ENCODE peak calls at places on chromosome 3, in four cellular contexts. Z is A549, E is mesendoderm, R is IMR-90. L is an unnamed sample.

GRCh38 chr3:14532691-14533456 is 7.3 kb downstream of the GRIP2 start:
- DNase-seq in Z (no peak), E (peak; percentile 90), R (no peak), L (peak; percentile 98)

GRCh38 chr3:171011109-171011508 is 15.4 kb downstream of the SLC2A2 start:
- DNase-seq in Z (no peak), E (peak; percentile 84), R (no peak), L (no peak)

GRCh38 chr3:50299929-50300680 is 900 bp upstream of the HYAL3 start:
- DNase-seq in Z (no peak), E (no peak), R (peak; percentile 57), L (no peak)

GRCh38 chr3:32758375-32758753 is 59.4 kb upstream of the TRIM71 start:
- DNase-seq in Z (no peak), E (no peak), R (peak; percentile 84), L (no peak)

GRCh38 chr3:31004025-31004678 is 109.7 kb upstream of the GADL1 start:
- DNase-seq in Z (no peak), E (no peak), R (peak; percentile 88), L (no peak)

GRCh38 chr3:127423856-127424765 is 136.3 kb upstream of the PRR20G start:
- DNase-seq in Z (no peak), E (no peak), R (no peak), L (no peak)

GRCh38 chr3:112739252-112739945 is 98.5 kb upstream of the CCDC80 start:
- DNase-seq in Z (no peak), E (no peak), R (peak; percentile 50), L (no peak)

GRCh38 chr3:171186383-171186782 is 159.9 kb upstream of the SLC2A2 start:
- DNase-seq in Z (no peak), E (peak; percentile 68), R (no peak), L (no peak)

GRCh38 chr3:126515066-126515706 is 2.4 kb downstream of the UROC1 start:
- DNase-seq in Z (no peak), E (no peak), R (no peak), L (no peak)

GRCh38 chr3:127157181-127157828 is 35.6 kb upstream of the PRR23E start:
- DNase-seq in Z (no peak), E (no peak), R (no peak), L (no peak)

GRCh38 chr3:50352762-50353161 is 2.1 kb downstream of the CYB561D2 start:
- DNase-seq in Z (peak; percentile 47), E (no peak), R (peak; percentile 29), L (no peak)

GRCh38 chr3:143122608-143123352 is 3.2 kb downstream of the CHST2 start:
- DNase-seq in Z (no peak), E (no peak), R (no peak), L (no peak)

GRCh38 chr3:180340395-180340794 is 261.6 kb upstream of the TTC14 start:
- DNase-seq in Z (no peak), E (no peak), R (no peak), L (no peak)

GRCh38 chr3:147267431-147267830 is 138.9 kb downstream of the ZIC4 start:
- DNase-seq in Z (no peak), E (no peak), R (peak; percentile 48), L (no peak)

GRCh38 chr3:23276913-23277658 is 74.0 kb downstream of the UBE2E2 start:
- DNase-seq in Z (no peak), E (no peak), R (no peak), L (no peak)

GRCh38 chr3:138180375-138181029 is 5.8 kb upstream of the DBR1 start:
- DNase-seq in Z (no peak), E (peak; percentile 19), R (peak; percentile 47), L (peak; percentile 53)

GRCh38 chr3:197896421-197896820 is 53.6 kb upstream of the RPL35A start:
- DNase-seq in Z (no peak), E (no peak), R (no peak), L (no peak)

GRCh38 chr3:157916672-157917071 is 189.5 kb downstream of the SHOX2 start:
- DNase-seq in Z (no peak), E (no peak), R (no peak), L (no peak)

GRCh38 chr3:115513411-115513800 is 109.9 kb upstream of the GAP43 start:
- DNase-seq in Z (no peak), E (peak; percentile 26), R (no peak), L (peak; percentile 10)

GRCh38 chr3:111639316-111639715 is 44.2 kb upstream of the ZBED2 start:
- DNase-seq in Z (no peak), E (no peak), R (no peak), L (peak; percentile 6)

GRCh38 chr3:168459229-168459784 is 363.6 kb upstream of the GOLIM4 start:
- DNase-seq in Z (no peak), E (no peak), R (peak; percentile 46), L (no peak)

GRCh38 chr3:196287066-196287404 is 491 bp downstream of the PCYT1A start:
- DNase-seq in Z (peak; percentile 7), E (no peak), R (no peak), L (peak; percentile 45)

GRCh38 chr3:156483961-156484787 is 70.7 kb downstream of the SSR3 start:
- DNase-seq in Z (no peak), E (no peak), R (peak; percentile 66), L (no peak)

GRCh38 chr3:52019352-52020080 is 23.8 kb upstream of the RPL29 start:
- DNase-seq in Z (no peak), E (no peak), R (no peak), L (no peak)

GRCh38 chr3:52218454-52218853 is 7.0 kb downstream of the TLR9 start:
- DNase-seq in Z (no peak), E (no peak), R (no peak), L (no peak)

GRCh38 chr3:160061525-160061924 is 72.9 kb downstream of the IL12A start:
- DNase-seq in Z (no peak), E (no peak), R (no peak), L (no peak)

GRCh38 chr3:183576487-183577107 is 21.1 kb upstream of the KLHL6 start:
- DNase-seq in Z (no peak), E (no peak), R (no peak), L (no peak)

GRCh38 chr3:42376397-42376798 is 34.0 kb downstream of the LYZL4 start:
- DNase-seq in Z (no peak), E (no peak), R (peak; percentile 72), L (no peak)

GRCh38 chr3:44969170-44969569 is 6.8 kb downstream of the ZDHHC3 start:
- DNase-seq in Z (no peak), E (no peak), R (no peak), L (no peak)

GRCh38 chr3:11290743-11291680 is 18.8 kb downstream of the ATG7 start:
- DNase-seq in Z (no peak), E (no peak), R (peak; percentile 84), L (no peak)

GRCh38 chr3:126078866-126079265 is 5.1 kb downstream of the SLC41A3 start:
- DNase-seq in Z (no peak), E (no peak), R (no peak), L (no peak)

GRCh38 chr3:40464339-40465110 is 7.4 kb downstream of the RPL14 start:
- DNase-seq in Z (no peak), E (no peak), R (no peak), L (no peak)

GRCh38 chr3:9623148-9623547 is 26.2 kb upstream of the MTMR14 start:
- DNase-seq in Z (no peak), E (no peak), R (peak; percentile 4), L (no peak)

GRCh38 chr3:9617736-9618135 is 31.6 kb upstream of the MTMR14 start:
- DNase-seq in Z (no peak), E (no peak), R (no peak), L (no peak)

GRCh38 chr3:9615003-9615628 is 34.2 kb upstream of the MTMR14 start:
- DNase-seq in Z (no peak), E (no peak), R (no peak), L (no peak)

GRCh38 chr3:9622438-9622837 is 26.9 kb upstream of the MTMR14 start:
- DNase-seq in Z (no peak), E (no peak), R (no peak), L (no peak)

DNA sequence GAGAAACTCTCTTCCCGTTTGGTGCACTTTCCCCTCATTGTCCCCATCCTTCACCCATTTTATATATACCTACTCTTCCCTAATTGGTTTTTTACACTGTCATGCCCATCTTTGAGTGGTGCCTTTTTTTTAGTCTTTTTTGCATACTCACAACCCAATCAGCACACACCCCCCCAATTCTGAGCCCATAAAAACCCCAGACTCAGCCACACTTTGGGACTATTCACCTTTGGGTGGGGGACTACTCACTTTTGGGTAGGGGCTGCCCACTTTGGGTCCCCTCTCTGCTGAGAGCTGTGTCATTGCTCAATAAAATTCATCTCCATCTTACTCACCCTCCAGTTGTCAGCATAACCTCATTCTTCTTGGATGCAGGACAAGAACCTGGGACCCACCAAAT is 30.1 kb upstream of the MTMR14 start:
- DNase-seq in Z (no peak), E (no peak), R (no peak), L (no peak)
- H3K4me2 ChIP-seq in Z (no peak overlapping the region), E (no peak overlapping the region), R (no peak overlapping the region), L (no peak overlapping the region)

DNA sequence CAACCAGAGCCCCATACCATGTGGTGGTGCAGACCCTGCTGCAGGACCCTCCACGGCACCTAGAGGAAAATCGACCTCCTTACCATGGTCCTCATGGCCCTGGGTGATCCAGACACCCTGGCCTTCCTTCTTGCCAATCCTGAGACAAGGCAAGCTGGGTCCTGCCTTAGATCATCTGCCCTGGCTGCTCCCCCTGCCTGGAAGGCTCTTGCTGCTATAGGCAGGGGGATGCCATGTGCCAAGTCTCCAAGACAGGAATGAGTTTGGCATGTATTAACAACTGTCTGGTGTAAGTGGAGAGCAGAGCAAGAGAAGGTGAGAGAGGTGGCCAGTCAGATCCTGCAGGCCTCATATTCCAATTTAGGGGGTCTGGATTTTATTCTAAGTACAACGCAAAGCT is 7.5 kb downstream of the HEG1 start:
- DNase-seq in Z (no peak), E (no peak), R (no peak), L (no peak)
- H3K4me2 ChIP-seq in Z (no peak overlapping the region), E (no peak overlapping the region), R (no peak overlapping the region), L (no peak overlapping the region)

GRCh38 chr3:16060358-16060852 is 114.1 kb upstream of the GALNT15 start:
- DNase-seq in Z (peak; percentile 96), E (peak; percentile 97), R (peak; percentile 100), L (peak; percentile 29)

GRCh38 chr3:16060945-16061344 is 113.5 kb upstream of the GALNT15 start:
- DNase-seq in Z (peak; percentile 44), E (peak; percentile 37), R (peak; percentile 95), L (no peak)

GRCh38 chr3:16058511-16058910 is 116.0 kb upstream of the GALNT15 start:
- DNase-seq in Z (no peak), E (no peak), R (peak; percentile 60), L (no peak)

GRCh38 chr3:16059081-16059537 is 115.4 kb upstream of the GALNT15 start:
- DNase-seq in Z (no peak), E (peak; percentile 50), R (peak; percentile 39), L (peak; percentile 30)

GRCh38 chr3:16059700-16060357 is 114.7 kb upstream of the GALNT15 start:
- DNase-seq in Z (no peak), E (no peak), R (no peak), L (no peak)
- H3K4me2 ChIP-seq in Z (peak overlapping the region; percentile 74), E (no peak overlapping the region), R (peak overlapping the region; percentile 19), L (no peak overlapping the region)

GRCh38 chr3:151109401-151109800 is 23.9 kb downstream of the MED12L start:
- DNase-seq in Z (no peak), E (no peak), R (no peak), L (no peak)
- H3K4me2 ChIP-seq in Z (no peak overlapping the region), E (no peak overlapping the region), R (no peak overlapping the region), L (no peak overlapping the region)

L was measured in GM23338.